ENCODE peak calls at places on chromosomes 4 and X, in four cellular contexts. X is K562, T is HL-60, U is GM12878. S is an unnamed sample.

GRCh38 chr4:38696697-38697096 is 32.7 kb downstream of the KLF3 start:
- DNase-seq in T (no peak), X (no peak), U (no peak), S (no peak)

GRCh38 chr4:124589827-124590226 is 122.7 kb downstream of the ANKRD50 start:
- DNase-seq in X (peak), T (no peak), U (no peak), S (no peak)

GRCh38 chr4:96593422-96593821 is 753.5 kb downstream of the PDHA2 start:
- DNase-seq in X (no peak), T (no peak), U (no peak), S (no peak)

GRCh38 chrX:21153503-21153902 is 220.7 kb upstream of the CNKSR2 start:
- DNase-seq in U (no peak), X (no peak), T (no peak), S (no peak)

GRCh38 chr4:84050014-84050413 is 449.1 kb downstream of the NKX6-1 start:
- DNase-seq in X (no peak), U (no peak), T (no peak), S (no peak)

GRCh38 chr4:138910201-138910913 is 105.2 kb upstream of the NOCT start:
- DNase-seq in T (no peak), X (no peak), U (no peak), S (no peak)

GRCh38 chr4:62225972-62226371 is 1025.8 kb downstream of the ADGRL3 start:
- DNase-seq in X (no peak), T (no peak), U (no peak), S (no peak)

GRCh38 chr4:83378426-83378825 is 43.8 kb upstream of the HPSE start:
- DNase-seq in U (no peak), X (no peak), T (no peak), S (no peak)

GRCh38 chrX:7133036-7133412 is 14.5 kb upstream of the STS start:
- DNase-seq in U (no peak), T (no peak), X (peak), S (no peak)

GRCh38 chr4:98467627-98468072 is 190.8 kb downstream of the TSPAN5 start:
- DNase-seq in T (peak), U (no peak), X (peak), S (no peak)
- TF ChIP-seq SPI1 in T (no peak), U (no peak), X (no peak), S (no peak)

GRCh38 chr4:108058685-108059440 is 69.2 kb downstream of the HADH start:
- DNase-seq in T (no peak), X (no peak), U (no peak), S (no peak)

GRCh38 chr4:108053281-108053701 is 63.6 kb downstream of the HADH start:
- DNase-seq in U (no peak), T (no peak), X (no peak), S (no peak)

GRCh38 chr4:108054025-108054424 is 64.3 kb downstream of the HADH start:
- DNase-seq in T (no peak), U (no peak), X (no peak), S (no peak)

GRCh38 chr4:108055787-108056186 is 66.1 kb downstream of the HADH start:
- DNase-seq in T (no peak), X (no peak), U (no peak), S (no peak)

DNA sequence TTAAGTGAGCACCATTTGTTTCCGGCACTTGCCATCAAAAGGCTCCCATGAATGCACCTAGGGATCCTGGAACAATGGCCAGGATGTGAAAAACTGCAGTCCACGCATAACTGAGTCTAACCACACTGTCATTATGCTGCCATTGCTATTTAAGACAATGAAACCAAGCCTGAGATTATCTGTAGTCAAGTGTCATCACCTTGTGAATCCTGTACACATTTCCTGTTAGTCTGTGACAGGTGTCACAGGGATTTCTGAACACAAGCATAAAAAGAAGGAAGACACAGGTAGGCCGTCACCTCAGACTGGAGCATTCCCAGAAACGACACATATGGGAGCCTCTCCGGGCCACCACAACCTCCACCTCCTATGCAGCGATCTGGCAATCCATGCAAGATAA is 66.7 kb downstream of the HADH start:
- DNase-seq in T (no peak), X (no peak), U (no peak), S (no peak)
- TF ChIP-seq POLR2AphosphoS5 in T (no peak), X (no peak), U (no peak), S (no peak)

GRCh38 chr4:99078336-99078735 is 10.3 kb downstream of the ADH5 start:
- DNase-seq in X (no peak), U (no peak), T (no peak), S (no peak)

GRCh38 chr4:99076292-99076976 is 12.2 kb downstream of the ADH5 start:
- DNase-seq in T (no peak), X (no peak), U (no peak), S (no peak)

GRCh38 chr4:99078931-99079624 is 9.5 kb downstream of the ADH5 start:
- DNase-seq in U (no peak), X (no peak), T (no peak), S (no peak)

GRCh38 chr4:99074816-99075215 is 13.8 kb downstream of the ADH5 start:
- DNase-seq in U (no peak), X (no peak), T (peak), S (no peak)

DNA sequence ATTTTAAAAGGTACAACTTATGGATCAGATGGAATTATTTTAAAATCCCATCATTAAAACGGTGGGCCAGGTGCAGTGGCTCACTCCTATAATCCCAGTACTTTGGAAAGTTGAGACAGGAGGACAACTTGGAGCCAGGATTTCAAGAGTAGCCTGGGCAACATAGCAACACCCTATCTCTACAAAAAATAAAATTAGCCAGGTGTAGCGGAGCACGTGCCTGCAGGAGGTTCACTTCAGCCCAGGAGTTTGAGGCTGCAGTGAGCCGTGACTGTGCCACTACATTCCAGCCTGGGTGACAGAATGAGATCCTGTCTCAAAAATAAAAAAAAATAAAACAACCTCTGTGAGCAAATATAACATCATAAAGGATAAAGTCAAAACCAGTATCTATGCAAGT is 11.4 kb downstream of the ADH5 start:
- DNase-seq in U (no peak), T (no peak), X (no peak), S (no peak)
- TF ChIP-seq SPI1 in U (no peak), T (no peak), X (no peak), S (no peak)

GRCh38 chrX:132425744-132426318 is 63.0 kb downstream of the MBNL3 start:
- DNase-seq in X (no peak), T (no peak), U (no peak), S (no peak)
- TF ChIP-seq POLR2AphosphoS5 in X (no peak), T (no peak), U (no peak), S (no peak)